ENCODE peak calls at places on chromosome 9, in six cellular contexts. One of them, this sample, is unnamed.

GRCh38 chr9:89701221-89701798 is 96.5 kb downstream of the GADD45G start:
- DNase-seq in fibroblast of the aortic adventitia: no peak
- DNase-seq in islet precursor cell: no peak
- DNase-seq in GM03348: no peak
- DNase-seq in ureter: no peak
- DNase-seq in H1: no peak
- DNase-seq in this sample: no peak

GRCh38 chr9:37456808-37457207 is 8.4 kb downstream of the ZBTB5 start:
- DNase-seq in GM03348: no peak
- DNase-seq in ureter: no peak
- DNase-seq in islet precursor cell: no peak
- DNase-seq in fibroblast of the aortic adventitia: no peak
- DNase-seq in H1: no peak
- DNase-seq in this sample: no peak

GRCh38 chr9:98172604-98173003 is 19.8 kb downstream of the CORO2A start:
- DNase-seq in H1: no peak
- DNase-seq in ureter: no peak
- DNase-seq in GM03348: no peak
- DNase-seq in fibroblast of the aortic adventitia: peak
- DNase-seq in islet precursor cell: peak
- DNase-seq in this sample: no peak

GRCh38 chr9:127049581-127049980 is 72.9 kb downstream of the ANGPTL2 start:
- DNase-seq in H1: no peak
- DNase-seq in ureter: no peak
- DNase-seq in fibroblast of the aortic adventitia: no peak
- DNase-seq in GM03348: no peak
- DNase-seq in islet precursor cell: peak
- DNase-seq in this sample: peak

GRCh38 chr9:121187681-121188305 is 13.9 kb downstream of the RAB14 start:
- DNase-seq in islet precursor cell: no peak
- DNase-seq in fibroblast of the aortic adventitia: no peak
- DNase-seq in H1: no peak
- DNase-seq in ureter: no peak
- DNase-seq in GM03348: no peak
- DNase-seq in this sample: no peak

GRCh38 chr9:97781902-97782301 is 71.1 kb upstream of the FOXE1 start:
- DNase-seq in ureter: no peak
- DNase-seq in GM03348: no peak
- DNase-seq in H1: no peak
- DNase-seq in islet precursor cell: no peak
- DNase-seq in fibroblast of the aortic adventitia: no peak
- DNase-seq in this sample: no peak

GRCh38 chr9:127796899-127797370 is 5.7 kb upstream of the FPGS start:
- DNase-seq in H1: no peak
- DNase-seq in islet precursor cell: no peak
- DNase-seq in GM03348: no peak
- DNase-seq in fibroblast of the aortic adventitia: no peak
- DNase-seq in ureter: no peak
- DNase-seq in this sample: no peak

GRCh38 chr9:133880851-133881634 is 111.1 kb downstream of the VAV2 start:
- DNase-seq in H1: no peak
- DNase-seq in islet precursor cell: peak
- DNase-seq in ureter: no peak
- DNase-seq in GM03348: no peak
- DNase-seq in fibroblast of the aortic adventitia: no peak
- DNase-seq in this sample: no peak

GRCh38 chr9:75855509-75855908 is 35.0 kb upstream of the PCSK5 start:
- DNase-seq in islet precursor cell: no peak
- DNase-seq in H1: no peak
- DNase-seq in ureter: no peak
- DNase-seq in fibroblast of the aortic adventitia: peak
- DNase-seq in GM03348: peak
- DNase-seq in this sample: peak

This sample was measured in fibroblast of mammary gland.